ENCODE peak calls at places on chromosomes 3 and 15, in four cellular contexts. One of them, this sample, is unnamed.

GRCh38 chr15:38253448-38253847 is 812 bp downstream of the SPRED1 start:
- DNase-seq in activated CD8-positive, alpha-beta T cell treated with anti-CD3 and anti-CD28 coated beads for 36 hours: peak
- DNase-seq in CD4-positive, alpha-beta T cell: no peak
- DNase-seq in Panc1: no peak
- DNase-seq in this sample: no peak

GRCh38 chr15:76163429-76164020 is 103.7 kb downstream of the TMEM266 start:
- DNase-seq in activated CD8-positive, alpha-beta T cell treated with anti-CD3 and anti-CD28 coated beads for 36 hours: no peak
- DNase-seq in CD4-positive, alpha-beta T cell: no peak
- DNase-seq in Panc1: no peak
- DNase-seq in this sample: no peak

GRCh38 chr15:50685191-50685975 is 1.2 kb downstream of the TRPM7 start:
- DNase-seq in activated CD8-positive, alpha-beta T cell treated with anti-CD3 and anti-CD28 coated beads for 36 hours: no peak
- DNase-seq in CD4-positive, alpha-beta T cell: no peak
- DNase-seq in Panc1: no peak
- DNase-seq in this sample: peak

GRCh38 chr3:156711113-156711512 is 36.7 kb downstream of the TIPARP start:
- DNase-seq in activated CD8-positive, alpha-beta T cell treated with anti-CD3 and anti-CD28 coated beads for 36 hours: no peak
- DNase-seq in CD4-positive, alpha-beta T cell: no peak
- DNase-seq in Panc1: no peak
- DNase-seq in this sample: no peak

GRCh38 chr3:136612512-136612911 is 139.7 kb downstream of the STAG1 start:
- DNase-seq in activated CD8-positive, alpha-beta T cell treated with anti-CD3 and anti-CD28 coated beads for 36 hours: no peak
- DNase-seq in CD4-positive, alpha-beta T cell: no peak
- DNase-seq in Panc1: no peak
- DNase-seq in this sample: no peak

GRCh38 chr3:159672728-159673471 is 315.7 kb upstream of the IL12A start:
- DNase-seq in activated CD8-positive, alpha-beta T cell treated with anti-CD3 and anti-CD28 coated beads for 36 hours: no peak
- DNase-seq in CD4-positive, alpha-beta T cell: no peak
- DNase-seq in Panc1: no peak
- DNase-seq in this sample: no peak

GRCh38 chr3:123687286-123687685 is 102.4 kb upstream of the HACD2 start:
- DNase-seq in activated CD8-positive, alpha-beta T cell treated with anti-CD3 and anti-CD28 coated beads for 36 hours: no peak
- DNase-seq in CD4-positive, alpha-beta T cell: no peak
- DNase-seq in Panc1: no peak
- DNase-seq in this sample: no peak

GRCh38 chr3:64318670-64319271 is 93.5 kb upstream of the PRICKLE2 start:
- DNase-seq in activated CD8-positive, alpha-beta T cell treated with anti-CD3 and anti-CD28 coated beads for 36 hours: no peak
- DNase-seq in CD4-positive, alpha-beta T cell: no peak
- DNase-seq in Panc1: no peak
- DNase-seq in this sample: no peak

GRCh38 chr3:18124501-18124900 is 300.6 kb downstream of the SATB1 start:
- DNase-seq in activated CD8-positive, alpha-beta T cell treated with anti-CD3 and anti-CD28 coated beads for 36 hours: no peak
- DNase-seq in CD4-positive, alpha-beta T cell: no peak
- DNase-seq in Panc1: no peak
- DNase-seq in this sample: no peak

GRCh38 chr3:160768918-160769317 is 12.9 kb downstream of the PPM1L start:
- DNase-seq in activated CD8-positive, alpha-beta T cell treated with anti-CD3 and anti-CD28 coated beads for 36 hours: no peak
- DNase-seq in CD4-positive, alpha-beta T cell: no peak
- DNase-seq in Panc1: no peak
- DNase-seq in this sample: no peak

GRCh38 chr3:165613019-165613418 is 224.2 kb downstream of the BCHE start:
- DNase-seq in activated CD8-positive, alpha-beta T cell treated with anti-CD3 and anti-CD28 coated beads for 36 hours: no peak
- DNase-seq in CD4-positive, alpha-beta T cell: no peak
- DNase-seq in Panc1: no peak
- DNase-seq in this sample: no peak

GRCh38 chr15:81274932-81275341 is 49.0 kb downstream of the STARD5 start:
- DNase-seq in activated CD8-positive, alpha-beta T cell treated with anti-CD3 and anti-CD28 coated beads for 36 hours: peak
- DNase-seq in CD4-positive, alpha-beta T cell: peak
- DNase-seq in Panc1: peak
- DNase-seq in this sample: peak

GRCh38 chr3:73556520-73557371 is 68.0 kb downstream of the PDZRN3 start:
- DNase-seq in activated CD8-positive, alpha-beta T cell treated with anti-CD3 and anti-CD28 coated beads for 36 hours: no peak
- DNase-seq in CD4-positive, alpha-beta T cell: no peak
- DNase-seq in Panc1: no peak
- DNase-seq in this sample: no peak

GRCh38 chr3:10204921-10205320 is 40.2 kb downstream of the IRAK2 start:
- DNase-seq in activated CD8-positive, alpha-beta T cell treated with anti-CD3 and anti-CD28 coated beads for 36 hours: no peak
- DNase-seq in CD4-positive, alpha-beta T cell: no peak
- DNase-seq in Panc1: no peak
- DNase-seq in this sample: no peak

GRCh38 chr3:18100126-18100525 is 325.0 kb downstream of the SATB1 start:
- DNase-seq in activated CD8-positive, alpha-beta T cell treated with anti-CD3 and anti-CD28 coated beads for 36 hours: no peak
- DNase-seq in CD4-positive, alpha-beta T cell: no peak
- DNase-seq in Panc1: no peak
- DNase-seq in this sample: no peak

GRCh38 chr3:159128628-159129027 is 326.8 kb downstream of the MFSD1 start:
- DNase-seq in activated CD8-positive, alpha-beta T cell treated with anti-CD3 and anti-CD28 coated beads for 36 hours: no peak
- DNase-seq in CD4-positive, alpha-beta T cell: no peak
- DNase-seq in Panc1: no peak
- DNase-seq in this sample: no peak

GRCh38 chr3:7367968-7368367 is 507.1 kb downstream of the GRM7 start:
- DNase-seq in activated CD8-positive, alpha-beta T cell treated with anti-CD3 and anti-CD28 coated beads for 36 hours: no peak
- DNase-seq in CD4-positive, alpha-beta T cell: no peak
- DNase-seq in Panc1: no peak
- DNase-seq in this sample: no peak

GRCh38 chr3:197599089-197599765 is 43.5 kb upstream of the BDH1 start:
- DNase-seq in activated CD8-positive, alpha-beta T cell treated with anti-CD3 and anti-CD28 coated beads for 36 hours: peak
- DNase-seq in CD4-positive, alpha-beta T cell: peak
- DNase-seq in Panc1: peak
- DNase-seq in this sample: peak

GRCh38 chr15:76153241-76154197 is 93.7 kb downstream of the TMEM266 start:
- DNase-seq in activated CD8-positive, alpha-beta T cell treated with anti-CD3 and anti-CD28 coated beads for 36 hours: no peak
- DNase-seq in CD4-positive, alpha-beta T cell: no peak
- DNase-seq in Panc1: no peak
- DNase-seq in this sample: no peak

GRCh38 chr3:125072749-125073404 is 17.1 kb upstream of the HEG1 start:
- DNase-seq in activated CD8-positive, alpha-beta T cell treated with anti-CD3 and anti-CD28 coated beads for 36 hours: no peak
- DNase-seq in CD4-positive, alpha-beta T cell: no peak
- DNase-seq in Panc1: no peak
- DNase-seq in this sample: no peak

GRCh38 chr3:74426571-74426970 is 187.9 kb downstream of the CNTN3 start:
- DNase-seq in activated CD8-positive, alpha-beta T cell treated with anti-CD3 and anti-CD28 coated beads for 36 hours: no peak
- DNase-seq in CD4-positive, alpha-beta T cell: no peak
- DNase-seq in Panc1: no peak
- DNase-seq in this sample: no peak

GRCh38 chr15:43376017-43376705 is 5.3 kb downstream of the TUBGCP4 start:
- DNase-seq in activated CD8-positive, alpha-beta T cell treated with anti-CD3 and anti-CD28 coated beads for 36 hours: peak
- DNase-seq in CD4-positive, alpha-beta T cell: no peak
- DNase-seq in Panc1: no peak
- DNase-seq in this sample: peak

GRCh38 chr15:34206016-34206415 is 3.9 kb downstream of the KATNBL1 start:
- DNase-seq in activated CD8-positive, alpha-beta T cell treated with anti-CD3 and anti-CD28 coated beads for 36 hours: no peak
- DNase-seq in CD4-positive, alpha-beta T cell: no peak
- DNase-seq in Panc1: no peak
- DNase-seq in this sample: no peak

GRCh38 chr3:7146529-7146928 is 285.6 kb downstream of the GRM7 start:
- DNase-seq in activated CD8-positive, alpha-beta T cell treated with anti-CD3 and anti-CD28 coated beads for 36 hours: no peak
- DNase-seq in CD4-positive, alpha-beta T cell: no peak
- DNase-seq in Panc1: no peak
- DNase-seq in this sample: no peak

GRCh38 chr3:194025119-194025518 is 110.8 kb upstream of the HES1 start:
- DNase-seq in activated CD8-positive, alpha-beta T cell treated with anti-CD3 and anti-CD28 coated beads for 36 hours: no peak
- DNase-seq in CD4-positive, alpha-beta T cell: no peak
- DNase-seq in Panc1: no peak
- DNase-seq in this sample: no peak
- TF ChIP-seq CTCF in activated CD8-positive, alpha-beta T cell treated with anti-CD3 and anti-CD28 coated beads for 36 hours: no peak
- TF ChIP-seq CTCF in CD4-positive, alpha-beta T cell: no peak
- TF ChIP-seq CTCF in Panc1: no peak
- TF ChIP-seq CTCF in this sample: no peak

GRCh38 chr3:32077260-32078084 is 28.9 kb upstream of the GPD1L start:
- DNase-seq in activated CD8-positive, alpha-beta T cell treated with anti-CD3 and anti-CD28 coated beads for 36 hours: no peak
- DNase-seq in CD4-positive, alpha-beta T cell: no peak
- DNase-seq in Panc1: no peak
- DNase-seq in this sample: no peak
- TF ChIP-seq CTCF in activated CD8-positive, alpha-beta T cell treated with anti-CD3 and anti-CD28 coated beads for 36 hours: no peak
- TF ChIP-seq CTCF in CD4-positive, alpha-beta T cell: no peak
- TF ChIP-seq CTCF in Panc1: no peak
- TF ChIP-seq CTCF in this sample: no peak

DNA sequence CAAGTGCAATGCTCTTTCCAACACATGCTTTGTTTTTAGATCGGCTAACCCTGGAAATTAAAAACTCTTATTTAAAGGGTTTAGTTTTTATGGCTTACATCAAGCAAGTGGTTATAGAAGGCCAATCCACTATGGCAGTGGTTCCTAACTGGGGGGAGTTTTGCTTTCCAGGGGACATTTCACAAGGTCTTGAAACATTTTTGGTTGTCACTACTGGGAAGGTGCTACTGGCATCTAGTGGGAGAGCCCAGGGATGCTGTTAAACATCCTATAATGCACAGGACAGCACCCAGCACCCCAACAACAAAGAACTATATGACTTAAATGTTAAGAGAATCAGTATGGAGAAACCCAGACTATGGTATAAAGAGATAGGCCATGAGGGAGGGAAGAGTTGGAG is 439.0 kb downstream of the NTRK3 start:
- DNase-seq in activated CD8-positive, alpha-beta T cell treated with anti-CD3 and anti-CD28 coated beads for 36 hours: no peak
- DNase-seq in CD4-positive, alpha-beta T cell: no peak
- DNase-seq in Panc1: no peak
- DNase-seq in this sample: no peak
- TF ChIP-seq CTCF in activated CD8-positive, alpha-beta T cell treated with anti-CD3 and anti-CD28 coated beads for 36 hours: no peak
- TF ChIP-seq CTCF in CD4-positive, alpha-beta T cell: no peak
- TF ChIP-seq CTCF in Panc1: no peak
- TF ChIP-seq CTCF in this sample: no peak

GRCh38 chr3:13047296-13048165 is 25.7 kb downstream of the IQSEC1 start:
- DNase-seq in activated CD8-positive, alpha-beta T cell treated with anti-CD3 and anti-CD28 coated beads for 36 hours: no peak
- DNase-seq in CD4-positive, alpha-beta T cell: no peak
- DNase-seq in Panc1: no peak
- DNase-seq in this sample: peak
- TF ChIP-seq CTCF in activated CD8-positive, alpha-beta T cell treated with anti-CD3 and anti-CD28 coated beads for 36 hours: peak
- TF ChIP-seq CTCF in CD4-positive, alpha-beta T cell: no peak
- TF ChIP-seq CTCF in Panc1: no peak
- TF ChIP-seq CTCF in this sample: peak

GRCh38 chr3:128969993-128970740 is 23.7 kb downstream of the CFAP92 start:
- DNase-seq in activated CD8-positive, alpha-beta T cell treated with anti-CD3 and anti-CD28 coated beads for 36 hours: peak
- DNase-seq in CD4-positive, alpha-beta T cell: peak
- DNase-seq in Panc1: peak
- DNase-seq in this sample: peak
- TF ChIP-seq CTCF in activated CD8-positive, alpha-beta T cell treated with anti-CD3 and anti-CD28 coated beads for 36 hours: peak
- TF ChIP-seq CTCF in CD4-positive, alpha-beta T cell: peak
- TF ChIP-seq CTCF in Panc1: peak
- TF ChIP-seq CTCF in this sample: peak

DNA sequence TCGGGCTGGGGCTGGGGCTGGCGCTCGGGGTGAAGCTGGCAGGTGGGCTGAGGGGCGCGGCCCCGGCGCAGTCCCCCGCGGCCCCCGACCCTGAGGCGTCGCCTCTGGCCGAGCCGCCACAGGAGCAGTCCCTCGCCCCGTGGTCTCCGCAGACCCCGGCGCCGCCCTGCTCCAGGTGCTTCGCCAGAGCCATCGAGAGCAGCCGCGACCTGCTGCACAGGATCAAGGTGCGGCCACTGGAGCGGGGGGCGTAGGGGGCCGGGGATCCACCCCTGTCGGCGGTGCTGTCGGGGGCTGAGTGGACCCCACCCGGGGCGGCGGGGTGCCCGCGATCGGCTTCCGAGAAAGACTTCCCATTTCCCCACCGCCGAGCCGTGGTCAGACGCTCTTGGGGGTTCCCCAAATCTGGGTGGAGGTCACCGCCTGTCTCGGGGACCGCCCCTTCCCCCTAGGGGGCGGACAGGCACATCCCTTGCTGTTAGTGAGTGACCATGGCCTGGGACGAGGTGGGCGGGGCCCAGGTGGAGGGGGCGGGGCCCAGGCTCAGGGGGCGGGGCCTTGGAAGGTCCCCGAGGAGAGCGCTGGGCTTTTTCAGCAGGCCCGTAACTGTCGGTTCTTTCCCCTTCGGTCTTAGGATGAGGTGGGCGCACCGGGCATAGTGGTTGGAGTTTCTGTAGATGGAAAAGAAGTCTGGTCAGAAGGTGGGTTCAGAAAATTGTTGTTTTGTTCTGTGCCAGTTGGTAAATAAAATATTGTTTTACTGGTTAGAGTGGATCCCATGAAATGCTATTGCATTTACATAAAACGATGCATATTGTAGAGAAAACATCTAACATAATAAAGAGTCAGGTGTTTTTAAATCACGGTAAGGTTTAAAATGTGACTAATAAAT is 587 bp downstream of the LACTB start:
- DNase-seq in activated CD8-positive, alpha-beta T cell treated with anti-CD3 and anti-CD28 coated beads for 36 hours: peak
- DNase-seq in CD4-positive, alpha-beta T cell: peak
- DNase-seq in Panc1: no peak
- DNase-seq in this sample: peak
- TF ChIP-seq CTCF in activated CD8-positive, alpha-beta T cell treated with anti-CD3 and anti-CD28 coated beads for 36 hours: peak
- TF ChIP-seq CTCF in CD4-positive, alpha-beta T cell: no peak
- TF ChIP-seq CTCF in Panc1: no peak
- TF ChIP-seq CTCF in this sample: no peak

GRCh38 chr15:89496155-89497098 is at the start of gene RHCG:
- DNase-seq in activated CD8-positive, alpha-beta T cell treated with anti-CD3 and anti-CD28 coated beads for 36 hours: peak
- DNase-seq in CD4-positive, alpha-beta T cell: peak
- DNase-seq in Panc1: no peak
- DNase-seq in this sample: peak
- TF ChIP-seq CTCF in activated CD8-positive, alpha-beta T cell treated with anti-CD3 and anti-CD28 coated beads for 36 hours: peak
- TF ChIP-seq CTCF in CD4-positive, alpha-beta T cell: no peak
- TF ChIP-seq CTCF in Panc1: peak
- TF ChIP-seq CTCF in this sample: no peak

GRCh38 chr3:31909455-31909854 is 71.6 kb downstream of the OSBPL10 start:
- DNase-seq in activated CD8-positive, alpha-beta T cell treated with anti-CD3 and anti-CD28 coated beads for 36 hours: no peak
- DNase-seq in CD4-positive, alpha-beta T cell: no peak
- DNase-seq in Panc1: no peak
- DNase-seq in this sample: no peak

GRCh38 chr3:31906182-31906581 is 74.9 kb downstream of the OSBPL10 start:
- DNase-seq in activated CD8-positive, alpha-beta T cell treated with anti-CD3 and anti-CD28 coated beads for 36 hours: no peak
- DNase-seq in CD4-positive, alpha-beta T cell: no peak
- DNase-seq in Panc1: no peak
- DNase-seq in this sample: no peak

GRCh38 chr3:31911643-31912042 is 69.4 kb downstream of the OSBPL10 start:
- DNase-seq in activated CD8-positive, alpha-beta T cell treated with anti-CD3 and anti-CD28 coated beads for 36 hours: no peak
- DNase-seq in CD4-positive, alpha-beta T cell: no peak
- DNase-seq in Panc1: no peak
- DNase-seq in this sample: no peak

GRCh38 chr3:31911124-31911523 is 69.9 kb downstream of the OSBPL10 start:
- DNase-seq in activated CD8-positive, alpha-beta T cell treated with anti-CD3 and anti-CD28 coated beads for 36 hours: no peak
- DNase-seq in CD4-positive, alpha-beta T cell: no peak
- DNase-seq in Panc1: no peak
- DNase-seq in this sample: no peak

GRCh38 chr3:31908391-31909097 is 72.5 kb downstream of the OSBPL10 start:
- DNase-seq in activated CD8-positive, alpha-beta T cell treated with anti-CD3 and anti-CD28 coated beads for 36 hours: no peak
- DNase-seq in CD4-positive, alpha-beta T cell: no peak
- DNase-seq in Panc1: no peak
- DNase-seq in this sample: no peak
- TF ChIP-seq CTCF in activated CD8-positive, alpha-beta T cell treated with anti-CD3 and anti-CD28 coated beads for 36 hours: no peak
- TF ChIP-seq CTCF in CD4-positive, alpha-beta T cell: no peak
- TF ChIP-seq CTCF in Panc1: peak
- TF ChIP-seq CTCF in this sample: no peak

GRCh38 chr3:2274531-2274930 is 175.9 kb downstream of the CNTN4 start:
- DNase-seq in activated CD8-positive, alpha-beta T cell treated with anti-CD3 and anti-CD28 coated beads for 36 hours: no peak
- DNase-seq in CD4-positive, alpha-beta T cell: no peak
- DNase-seq in Panc1: no peak
- DNase-seq in this sample: no peak

DNA sequence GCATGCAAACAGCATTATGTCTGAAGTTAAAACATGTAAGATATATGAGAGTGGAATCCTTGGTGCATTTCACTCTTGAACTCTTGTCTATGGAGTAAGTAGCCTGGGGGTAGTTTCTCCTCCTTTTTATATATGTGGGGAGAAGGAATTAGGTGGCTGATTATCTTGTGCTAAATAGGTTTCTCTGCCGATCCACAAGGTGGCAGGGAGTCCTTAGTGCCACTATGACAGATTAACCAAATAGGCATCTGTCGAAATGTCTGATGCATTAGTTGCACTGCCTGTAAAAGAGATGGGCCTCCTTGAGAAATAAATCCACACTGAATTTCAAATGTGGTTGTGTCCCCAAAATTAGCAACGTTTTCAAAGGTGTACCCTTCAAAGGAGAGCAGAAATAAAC is 170.1 kb downstream of the CNTN4 start:
- DNase-seq in activated CD8-positive, alpha-beta T cell treated with anti-CD3 and anti-CD28 coated beads for 36 hours: no peak
- DNase-seq in CD4-positive, alpha-beta T cell: no peak
- DNase-seq in Panc1: no peak
- DNase-seq in this sample: no peak
- TF ChIP-seq CTCF in activated CD8-positive, alpha-beta T cell treated with anti-CD3 and anti-CD28 coated beads for 36 hours: no peak
- TF ChIP-seq CTCF in CD4-positive, alpha-beta T cell: no peak
- TF ChIP-seq CTCF in Panc1: peak
- TF ChIP-seq CTCF in this sample: no peak